ENCODE peak calls at places on chromosome 16, in eight cellular contexts. P, Q, A, Z, I, M, J and L are unnamed samples.

GRCh38 chr16:10752843-10753523 is 9.3 kb downstream of the NUBP1 start:
- DNase-seq in A (peak; percentile 59), M (no peak), I (no peak), J (peak; percentile 37), Z (no peak), P (peak; percentile 48), Q (no peak), L (peak; percentile 83)

GRCh38 chr16:48393843-48394703 is 8.9 kb upstream of the SIAH1 start:
- DNase-seq in I (peak; percentile 87), J (no peak), Z (no peak), M (no peak), P (peak; percentile 68), A (no peak), Q (peak; percentile 55), L (no peak)

GRCh38 chr16:4535627-4536108 is 2.9 kb downstream of the CDIP1 start:
- DNase-seq in I (no peak), Z (no peak), Q (no peak), A (no peak), J (no peak), M (no peak), P (no peak), L (no peak)

GRCh38 chr16:19086322-19087199 is 19.1 kb downstream of the COQ7 start:
- DNase-seq in M (peak; percentile 87), I (peak; percentile 97), J (peak; percentile 64), P (peak; percentile 85), Z (peak; percentile 93), A (peak; percentile 84), Q (peak; percentile 75), L (peak; percentile 89)

GRCh38 chr16:1691956-1692355 is 13.9 kb downstream of the JPT2 start:
- DNase-seq in A (no peak), M (no peak), Q (peak; percentile 94), J (no peak), P (no peak), I (peak; percentile 51), Z (no peak), L (no peak)

GRCh38 chr16:58037365-58038057 is 12.0 kb downstream of the MMP15 start:
- DNase-seq in A (peak; percentile 28), M (no peak), Q (no peak), Z (no peak), P (no peak), I (no peak), J (no peak), L (no peak)

GRCh38 chr16:78034530-78034929 is 12.2 kb downstream of the CLEC3A start:
- DNase-seq in I (no peak), A (no peak), Q (no peak), J (no peak), P (no peak), M (no peak), Z (no peak), L (no peak)

GRCh38 chr16:15532825-15533224 is 98.4 kb downstream of the BMERB1 start:
- DNase-seq in P (no peak), A (no peak), Q (no peak), M (no peak), I (no peak), J (no peak), Z (no peak), L (no peak)

GRCh38 chr16:89700649-89701424 is 668 bp downstream of the SPATA2L start:
- DNase-seq in M (no peak), I (peak; percentile 75), Z (peak; percentile 93), J (no peak), A (peak; percentile 80), P (no peak), Q (peak; percentile 85), L (no peak)

GRCh38 chr16:15866451-15866850 is 9.6 kb upstream of the MYH11 start:
- DNase-seq in P (no peak), J (no peak), I (peak; percentile 55), Z (no peak), A (no peak), M (no peak), Q (no peak), L (no peak)

GRCh38 chr16:50396770-50397525 is 28.2 kb upstream of the BRD7 start:
- DNase-seq in A (peak; percentile 1), Z (peak; percentile 35), I (peak; percentile 10), M (no peak), J (no peak), P (no peak), Q (peak; percentile 100), L (no peak)

GRCh38 chr16:17784073-17784472 is 313.3 kb upstream of the XYLT1 start:
- DNase-seq in P (no peak), Q (peak; percentile 3), I (peak; percentile 47), A (no peak), Z (peak; percentile 66), J (no peak), M (no peak), L (no peak)

GRCh38 chr16:505479-506245 is 21.9 kb upstream of the CAPN15 start:
- DNase-seq in A (no peak), I (no peak), J (no peak), P (no peak), Q (no peak), M (no peak), Z (no peak), L (no peak)

GRCh38 chr16:55437627-55438026 is 41.4 kb upstream of the MMP2 start:
- DNase-seq in P (no peak), Q (peak; percentile 93), Z (no peak), A (no peak), I (peak; percentile 47), M (no peak), J (no peak), L (peak; percentile 59)

GRCh38 chr16:9092282-9092962 is 978 bp downstream of the HAPSTR1 start:
- DNase-seq in Q (no peak), M (peak; percentile 34), P (peak; percentile 48), J (no peak), I (peak; percentile 57), A (peak; percentile 71), Z (peak; percentile 69), L (no peak)
- TF ChIP-seq CTCF in Q (no peak), M (peak; percentile 17), P (no peak), J (no peak), I (no peak), A (peak; percentile 21), Z (peak; percentile 3), L (no peak)

DNA sequence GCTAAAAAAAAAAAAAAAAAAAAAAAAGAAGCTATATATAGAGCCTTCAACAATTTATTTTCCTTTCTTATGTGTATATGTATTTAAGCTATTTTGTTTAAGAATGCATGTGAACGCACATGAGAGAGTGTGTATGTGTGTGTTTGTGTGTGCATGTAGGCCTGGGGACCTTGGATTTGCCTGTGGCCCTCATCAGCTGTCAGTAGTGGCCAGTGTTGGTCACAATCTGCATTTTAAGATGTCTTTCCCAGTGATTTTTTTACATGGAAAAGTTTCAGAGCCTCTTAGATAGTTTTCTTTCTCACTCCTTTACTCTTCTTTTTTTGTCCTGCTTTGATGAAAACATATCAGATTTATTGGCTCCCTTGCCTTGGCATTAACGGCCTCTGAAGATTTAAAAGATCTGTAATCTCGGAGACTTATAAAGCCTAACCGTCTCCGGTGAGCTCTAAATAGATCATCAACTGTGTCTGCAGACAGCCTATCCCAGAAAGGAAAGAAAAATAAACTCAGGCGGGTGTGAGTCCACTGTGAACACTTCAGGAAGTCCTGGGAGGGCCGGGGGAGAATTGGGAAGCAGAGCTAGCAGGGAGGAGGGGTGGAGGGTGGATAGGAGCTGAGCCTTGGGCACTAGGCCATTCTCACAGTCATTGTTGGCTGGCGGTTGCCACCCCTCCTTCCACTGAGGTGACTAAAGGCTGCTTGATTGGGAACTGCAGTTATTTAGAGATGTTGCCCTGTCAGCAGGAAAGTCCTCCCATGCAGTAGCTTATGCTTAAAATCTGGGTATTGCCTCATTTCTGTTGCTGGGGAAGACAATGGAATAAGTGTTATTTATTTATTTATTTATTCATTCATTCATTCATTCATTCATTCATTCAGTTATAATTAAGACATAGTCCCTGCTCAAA is 86.8 kb downstream of the WWP2 start:
- DNase-seq in Z (peak; percentile 59), I (peak; percentile 95), P (peak; percentile 82), J (peak; percentile 48), M (no peak), A (no peak), Q (peak; percentile 65), L (no peak)
- TF ChIP-seq CTCF in Z (peak; percentile 21), I (no peak), P (no peak), J (no peak), M (no peak), A (no peak), Q (no peak), L (no peak)

DNA sequence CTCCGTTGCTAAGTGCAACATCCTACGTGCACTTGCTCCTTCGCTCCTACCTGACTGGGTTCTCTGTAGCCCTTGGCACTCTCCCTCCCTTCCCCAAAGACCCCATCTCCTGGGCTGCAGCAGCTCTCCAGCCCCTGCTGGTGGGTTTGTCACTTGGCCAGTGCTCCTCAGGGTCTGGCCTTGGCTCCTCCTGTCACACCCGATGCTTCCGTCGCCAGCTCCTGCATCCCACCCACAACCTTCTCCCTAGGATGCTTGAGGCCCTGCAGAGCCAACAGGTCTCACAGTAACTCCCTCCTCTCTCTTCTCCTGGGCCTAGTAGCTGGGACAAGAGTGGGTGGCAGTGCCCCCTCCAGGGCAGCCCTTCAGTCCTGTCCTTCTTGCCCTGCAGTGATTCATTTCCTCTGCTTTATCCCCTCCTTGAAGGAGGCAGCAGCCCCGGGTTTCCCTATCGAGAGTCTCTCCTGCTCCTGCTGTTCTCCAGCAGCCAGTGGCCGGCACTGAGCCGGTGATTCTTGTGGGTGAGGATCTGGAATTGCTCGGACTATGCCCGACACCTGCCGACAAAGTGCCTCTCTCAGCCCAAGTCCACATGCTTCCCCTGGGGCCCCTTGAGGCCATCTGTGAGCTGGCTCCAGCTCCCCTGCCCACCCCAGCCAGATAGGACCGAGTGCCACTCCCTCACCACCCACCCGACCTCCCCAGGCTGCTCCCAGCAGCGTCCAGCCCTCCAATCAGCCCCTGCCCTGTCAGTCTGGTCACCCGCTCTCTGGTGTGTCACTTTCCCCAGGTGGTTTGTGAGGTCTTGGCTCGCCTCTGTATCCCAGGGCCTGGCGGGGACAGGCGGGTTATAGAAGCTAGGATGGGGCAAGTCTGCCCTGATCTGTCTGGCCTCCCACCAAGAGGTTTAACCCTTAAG is 3.8 kb downstream of the LITAFD start:
- DNase-seq in A (no peak), I (peak; percentile 77), P (peak; percentile 51), Z (peak; percentile 81), M (no peak), Q (peak; percentile 43), J (no peak), L (no peak)
- TF ChIP-seq CTCF in A (no peak), I (peak; percentile 5), P (no peak), Z (peak; percentile 4), M (peak; percentile 15), Q (no peak), J (no peak), L (no peak)

DNA sequence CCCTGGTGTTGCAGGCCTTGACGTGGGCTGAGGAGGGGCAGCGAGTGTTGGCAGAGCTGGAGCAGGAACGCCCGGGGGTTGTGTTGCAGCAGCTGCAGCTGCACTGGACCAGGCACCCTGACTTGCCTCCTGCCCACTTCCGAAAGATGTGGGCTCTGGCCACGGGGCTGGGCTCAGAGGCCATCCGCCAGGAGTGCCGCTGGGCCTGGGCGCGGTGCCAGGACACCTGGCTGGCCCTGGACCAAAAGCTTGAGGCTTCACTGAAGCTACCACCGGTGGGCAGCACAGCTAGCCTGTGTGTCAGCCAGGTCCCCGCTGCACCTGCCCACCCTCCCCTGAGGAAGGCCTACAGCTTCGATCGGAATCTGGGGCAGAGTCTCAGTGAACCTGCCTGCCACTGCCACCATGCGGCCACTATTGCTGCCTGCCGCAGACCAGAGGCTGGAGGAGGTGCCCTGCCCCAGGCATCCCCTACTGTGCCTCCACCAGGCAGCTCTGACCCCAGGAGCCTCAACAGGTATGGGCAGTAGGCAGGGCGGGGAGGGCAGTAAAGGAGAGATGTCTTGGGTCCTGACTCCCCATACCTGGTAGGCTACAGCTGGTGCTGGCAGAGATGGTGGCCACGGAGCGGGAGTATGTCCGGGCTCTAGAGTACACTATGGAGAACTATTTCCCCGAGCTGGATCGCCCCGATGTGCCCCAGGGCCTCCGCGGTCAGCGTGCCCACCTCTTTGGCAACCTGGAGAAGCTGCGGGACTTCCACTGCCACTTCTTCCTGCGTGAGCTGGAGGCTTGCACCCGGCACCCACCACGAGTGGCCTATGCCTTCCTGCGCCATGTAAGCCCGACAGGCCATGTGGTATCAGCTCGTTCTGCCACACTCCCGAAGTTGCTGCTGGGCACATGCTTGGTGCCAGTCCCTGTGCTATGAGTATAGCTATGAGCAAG is 5.6 kb downstream of the PLEKHG4 start:
- DNase-seq in J (no peak), Q (peak; percentile 47), A (no peak), I (peak; percentile 58), M (peak; percentile 58), P (peak; percentile 42), Z (peak; percentile 66), L (no peak)
- TF ChIP-seq CTCF in J (no peak), Q (peak; percentile 61), A (no peak), I (peak; percentile 30), M (peak; percentile 67), P (peak; percentile 67), Z (peak; percentile 46), L (no peak)